ENCODE peak calls at places on chromosomes 4 and X, in nine cellular contexts. N is hepatocyte, O is spleen, D is cardiac muscle cell, Y is lower lobe of right lung, M is sigmoid colon, B is OCI-LY7, E is suprapubic skin, I is trophoblast cell. K is an unnamed sample. For H3K4me1 and H3K36me3, the result is how much of the 10 kb centered on the place peaks cover.

GRCh38 chr4:80213117-80213815 is 16.0 kb downstream of the PRDM8 start:
- DNase-seq in N (no peak), O (no peak), D (no peak), Y (no peak), M (no peak), B (no peak), E (no peak), I (no peak), K (no peak)

GRCh38 chr4:74072739-74073138 is 26.3 kb downstream of the CXCL2 start:
- DNase-seq in N (no peak), O (no peak), D (no peak), Y (no peak), M (no peak), B (no peak), E (no peak), I (no peak), K (no peak)

GRCh38 chrX:47078129-47079043 is at the start of gene RGN:
- DNase-seq in N (peak), O (no peak), D (no peak), Y (no peak), M (no peak), B (no peak), E (no peak), I (no peak), K (peak)

GRCh38 chrX:138191998-138192397 is 519.5 kb downstream of the FGF13 start:
- DNase-seq in N (peak), O (no peak), D (peak), Y (no peak), M (no peak), B (peak), E (no peak), I (no peak), K (peak)

GRCh38 chrX:24387724-24388123 is 27.3 kb downstream of the SUPT20HL1 start:
- DNase-seq in N (no peak), O (no peak), D (no peak), Y (no peak), M (no peak), B (no peak), E (no peak), I (no peak), K (no peak)

GRCh38 chr4:163107754-163108153 is 58.9 kb downstream of the NAF1 start:
- DNase-seq in N (no peak), O (no peak), D (peak), Y (no peak), M (no peak), B (no peak), E (no peak), I (no peak), K (peak)

GRCh38 chrX:85627363-85627762 is 247.9 kb upstream of the POF1B start:
- DNase-seq in N (no peak), O (no peak), D (no peak), Y (no peak), M (no peak), B (peak), E (no peak), I (no peak), K (no peak)

GRCh38 chr4:186723207-186724047 is at the start of gene FAT1:
- DNase-seq in N (peak), O (no peak), D (peak), Y (peak), M (peak), B (no peak), E (no peak), I (peak), K (peak)

GRCh38 chr4:73922317-73922716 is 53.1 kb downstream of the CXCL1 start:
- DNase-seq in N (no peak), O (no peak), D (no peak), Y (no peak), M (no peak), B (no peak), E (no peak), I (no peak), K (no peak)

GRCh38 chrX:10615931-10616780 is 4.2 kb downstream of the MID1 start:
- DNase-seq in N (peak), O (no peak), D (peak), Y (no peak), M (peak), B (peak), E (no peak), I (peak), K (peak)

GRCh38 chrX:2342878-2343277 is 157.9 kb downstream of the DHRSX start:
- DNase-seq in N (no peak), O (no peak), D (peak), Y (no peak), M (no peak), B (no peak), E (no peak), I (no peak), K (no peak)

GRCh38 chrX:45050558-45050957 is 150.1 kb downstream of the DIPK2B start:
- DNase-seq in N (no peak), O (no peak), D (no peak), Y (no peak), M (no peak), B (no peak), E (no peak), I (no peak), K (no peak)

GRCh38 chrX:39020051-39020669 is 218.9 kb downstream of the MID1IP1 start:
- DNase-seq in N (no peak), O (no peak), D (no peak), Y (peak), M (no peak), B (no peak), E (no peak), I (no peak), K (no peak)

GRCh38 chr4:97987019-97987648 is 156.1 kb downstream of the STPG2 start:
- DNase-seq in N (peak), O (no peak), D (peak), Y (no peak), M (no peak), B (peak), E (no peak), I (no peak), K (peak)

GRCh38 chrX:54786972-54787371 is 11.1 kb downstream of the ITIH6 start:
- DNase-seq in N (no peak), O (no peak), D (no peak), Y (no peak), M (no peak), B (peak), E (no peak), I (no peak), K (peak)

GRCh38 chrX:110699109-110699508 is 96.5 kb downstream of the CHRDL1 start:
- DNase-seq in N (no peak), O (no peak), D (no peak), Y (no peak), M (no peak), B (no peak), E (no peak), I (no peak), K (no peak)

GRCh38 chr4:55635282-55635681 is 816 bp downstream of the NMU start:
- DNase-seq in N (no peak), O (no peak), D (no peak), Y (no peak), M (no peak), B (no peak), E (no peak), I (no peak), K (no peak)

DNA sequence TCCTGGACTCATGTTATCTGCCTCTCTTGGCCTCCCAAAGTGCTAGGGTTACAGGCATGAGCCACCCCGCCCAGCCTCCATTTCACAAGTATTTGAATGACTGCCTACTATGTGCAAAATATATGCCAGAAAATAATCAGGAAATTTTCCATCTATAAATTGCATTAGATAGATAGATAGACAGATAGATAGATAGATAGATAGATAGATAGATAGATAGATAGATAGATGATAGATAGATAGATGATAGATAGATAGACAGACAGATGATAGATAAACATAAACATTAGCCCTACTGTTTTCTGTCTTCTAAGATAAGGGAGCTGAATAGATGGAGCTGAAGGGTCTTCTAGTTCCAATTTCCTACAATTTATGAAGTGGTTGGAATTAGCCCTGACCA is 87.4 kb upstream of the TRIM2 start:
- DNase-seq in N (no peak), O (no peak), D (no peak), Y (no peak), M (no peak), B (no peak), E (no peak), I (no peak), K (no peak)
- H3K4me1 ChIP-seq in N (under half), O (under half), D (under half), Y (under half), M (under half), B (under half), E (under half), I (under half), K (under half)

GRCh38 chrX:96407043-96407442 is 277.6 kb upstream of the DIAPH2 start:
- DNase-seq in N (peak), O (no peak), D (peak), Y (no peak), M (no peak), B (no peak), E (no peak), I (peak), K (peak)
- H3K4me3 ChIP-seq in N (no peak), O (no peak), D (no peak), Y (no peak), M (no peak), B (no peak), E (no peak), I (no peak), K (no peak)

GRCh38 chr4:85228264-85228663 is 246.7 kb upstream of the ARHGAP24 start:
- DNase-seq in N (no peak), O (no peak), D (no peak), Y (no peak), M (no peak), B (peak), E (no peak), I (no peak), K (no peak)
- H3K36me3 ChIP-seq in N (under half), O (under half), D (under half), Y (under half), M (under half), B (under half), E (under half), I (under half), K (under half)

DNA sequence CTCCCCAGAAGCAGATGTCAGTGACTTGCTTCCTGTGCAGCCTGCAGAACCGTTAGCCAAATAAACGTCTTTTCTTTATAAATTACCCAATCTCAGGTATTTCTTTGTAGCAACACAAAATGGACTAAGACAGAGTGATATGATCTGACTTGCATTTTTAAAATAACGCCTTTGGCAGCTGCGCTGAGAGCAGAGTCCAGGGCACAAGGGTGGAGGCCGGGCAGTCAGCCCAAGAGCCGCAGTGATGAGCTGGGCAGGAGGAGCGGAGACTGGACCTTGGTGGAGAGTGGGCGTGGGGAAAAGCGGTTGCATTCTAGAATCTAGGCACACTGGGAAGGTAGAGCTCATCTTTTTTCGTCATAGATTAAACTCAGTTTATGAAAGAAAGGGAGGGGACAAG is 56.5 kb upstream of the ACSL1 start:
- DNase-seq in N (no peak), O (no peak), D (no peak), Y (no peak), M (no peak), B (no peak), E (no peak), I (peak), K (no peak)
- H3K4me1 ChIP-seq in N (under half), O (under half), D (under half), Y (under half), M (under half), B (under half), E (under half), I (under half), K (under half)

DNA sequence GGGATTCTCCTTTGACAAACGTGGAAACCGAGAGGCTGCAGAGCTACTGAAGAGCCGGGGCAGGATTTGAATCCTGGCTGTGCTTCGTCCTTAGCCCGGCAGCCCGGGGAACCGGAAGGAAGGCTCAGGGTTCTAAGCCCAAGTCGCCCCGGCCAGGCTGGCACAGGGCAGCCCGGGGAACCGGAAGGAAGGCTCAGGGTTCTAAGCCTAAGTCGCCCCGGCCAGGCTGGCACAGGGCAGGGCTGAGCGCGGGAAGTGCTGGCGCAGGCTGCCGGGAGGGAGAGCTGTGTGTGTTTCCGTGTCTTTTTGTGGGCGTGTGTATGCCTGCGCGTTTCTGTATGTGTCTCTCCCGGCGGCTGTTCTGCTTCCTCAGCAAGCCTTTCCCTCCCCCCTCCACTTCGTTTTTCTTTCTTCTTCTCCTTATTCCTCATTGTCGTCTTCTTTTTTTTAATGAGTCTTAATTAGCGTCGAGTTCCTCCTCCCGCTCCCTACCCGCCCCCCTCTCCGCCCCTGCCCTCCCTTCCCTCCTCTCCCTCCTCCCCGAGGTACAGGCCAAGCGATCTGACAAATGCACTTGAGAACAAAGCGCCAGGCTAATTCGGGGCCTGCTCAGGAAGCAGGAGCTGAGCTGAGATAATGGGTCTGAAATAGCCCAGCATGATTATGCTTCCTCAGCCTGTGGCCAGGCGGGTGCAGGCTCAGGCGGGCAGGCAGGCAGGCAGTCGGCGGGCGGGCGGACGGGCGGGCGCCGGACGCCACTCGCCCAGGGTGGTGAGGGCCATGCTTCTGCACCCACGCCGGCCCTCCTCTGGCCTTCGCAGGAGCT is 65.9 kb downstream of the EFNB1 start:
- DNase-seq in N (peak), O (peak), D (peak), Y (peak), M (peak), B (no peak), E (no peak), I (no peak), K (no peak)
- H3K4me3 ChIP-seq in N (no peak), O (no peak), D (no peak), Y (peak), M (peak), B (no peak), E (peak), I (no peak), K (no peak)

DNA sequence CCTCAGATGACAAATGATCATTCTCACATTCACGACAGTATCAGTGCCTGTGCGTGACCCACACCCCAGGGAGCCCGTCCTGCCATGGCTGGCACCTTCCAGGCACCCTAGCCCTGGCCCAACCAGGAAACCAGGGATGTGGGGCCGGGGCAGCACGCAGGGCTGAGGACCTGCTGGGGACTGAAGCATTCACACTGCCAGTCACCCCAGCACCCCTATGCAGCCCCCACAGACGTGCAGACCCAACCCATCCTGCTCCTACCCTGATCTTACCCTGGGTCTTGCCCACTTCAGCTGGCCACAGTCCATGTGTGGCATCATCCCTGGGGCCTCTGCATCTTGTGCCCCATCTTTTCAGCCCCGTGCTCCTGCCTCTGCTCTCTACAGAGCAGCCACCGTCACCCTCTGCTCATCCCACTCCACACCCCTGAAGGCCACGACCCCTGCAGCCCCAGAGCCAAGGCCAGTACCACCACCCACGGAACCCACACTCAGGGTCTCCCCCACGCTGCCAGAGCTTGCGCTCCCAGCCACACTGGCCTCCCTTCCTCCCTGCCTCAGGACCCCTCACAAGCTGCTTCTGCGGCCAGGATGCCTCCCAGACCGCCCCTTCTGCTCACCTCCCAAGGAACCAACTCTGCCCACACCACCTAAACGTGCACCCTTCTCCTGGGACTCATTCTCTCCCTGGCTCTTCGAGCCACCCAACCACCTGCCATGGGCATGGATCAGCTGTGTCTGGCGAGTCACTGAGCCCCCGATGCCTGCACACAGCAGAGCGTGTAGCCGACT is 25.6 kb downstream of the GAK start:
- DNase-seq in N (no peak), O (no peak), D (no peak), Y (no peak), M (no peak), B (no peak), E (no peak), I (no peak), K (no peak)
- H3K36me3 ChIP-seq in N (under half), O (under half), D (under half), Y (half or more), M (under half), B (half or more), E (under half), I (under half), K (under half)

DNA sequence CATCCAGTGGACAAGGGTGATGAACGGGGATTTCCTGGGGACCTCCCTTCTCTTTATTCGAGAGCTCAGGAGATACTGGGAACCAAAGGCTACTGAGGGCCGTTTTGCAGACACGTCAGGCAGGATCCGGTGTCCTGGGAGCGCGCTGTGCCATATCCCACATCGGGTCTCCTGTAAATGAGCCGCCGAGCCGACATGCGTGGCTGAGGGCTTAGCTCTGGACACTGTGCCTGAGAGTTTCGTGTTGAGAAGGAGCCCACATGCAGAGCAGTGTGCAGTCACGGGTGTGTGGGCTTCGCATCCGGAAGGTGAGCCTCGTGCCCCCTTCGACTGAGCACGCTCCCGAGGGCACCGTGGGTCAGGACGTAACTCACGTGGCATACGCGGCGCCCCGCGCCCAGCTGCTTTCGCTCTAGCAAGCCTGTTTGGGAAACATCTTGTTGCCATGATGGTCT is 28.5 kb upstream of the HGFAC start:
- DNase-seq in N (no peak), O (peak), D (no peak), Y (peak), M (peak), B (no peak), E (peak), I (no peak), K (peak)
- H3K4me1 ChIP-seq in N (under half), O (under half), D (under half), Y (under half), M (under half), B (under half), E (under half), I (under half), K (under half)

GRCh38 chr4:87931932-87932331 is 43.6 kb upstream of the SPP1 start:
- DNase-seq in N (no peak), O (no peak), D (no peak), Y (no peak), M (no peak), B (no peak), E (no peak), I (no peak), K (no peak)
- H3K4me3 ChIP-seq in N (no peak), O (no peak), D (no peak), Y (no peak), M (no peak), B (no peak), E (no peak), I (no peak), K (no peak)

K was measured in Caco-2.